ENCODE peak calls at places on chromosomes 16 and 17, in six cellular contexts. C is CD4-positive, alpha-beta T cell; U is CD8-positive, alpha-beta memory T cell; D is AG04450; H is ascending aorta; F is adrenal gland. B is an unnamed sample. For H3K9me3, the result is how much of the 10 kb centered on the place peaks cover.

GRCh38 chr17:73598131-73598680 is 46.0 kb downstream of the SDK2 start:
- DNase-seq in D (no peak), U (no peak), H (no peak), C (no peak), F (no peak), B (no peak)

GRCh38 chr16:86392751-86393150 is 117.6 kb upstream of the FOXF1 start:
- DNase-seq in C (no peak), U (no peak), D (no peak), F (no peak), H (no peak), B (no peak)

GRCh38 chr17:13822671-13823070 is 220.9 kb upstream of the HS3ST3A1 start:
- DNase-seq in C (no peak), D (no peak), U (no peak), H (no peak), F (no peak), B (no peak)

GRCh38 chr16:12057276-12057675 is 80.7 kb downstream of the SNX29 start:
- DNase-seq in H (no peak), F (no peak), U (no peak), D (no peak), C (no peak), B (no peak)

GRCh38 chr16:73605309-73605708 is 557.4 kb upstream of the ZFHX3 start:
- DNase-seq in U (no peak), D (no peak), H (no peak), F (no peak), C (no peak), B (no peak)

GRCh38 chr16:56389554-56389953 is 35.8 kb downstream of the AMFR start:
- DNase-seq in D (peak), H (no peak), C (no peak), U (no peak), F (peak), B (no peak)

GRCh38 chr16:90032664-90033346 is 13.5 kb upstream of the DBNDD1 start:
- DNase-seq in H (no peak), U (no peak), D (peak), C (no peak), F (no peak), B (no peak)

GRCh38 chr17:74430706-74431567 is 951 bp upstream of the GPRC5C start:
- DNase-seq in U (no peak), C (no peak), D (no peak), F (peak), H (peak), B (no peak)

GRCh38 chr17:17723354-17724261 is 42.4 kb downstream of the RAI1 start:
- DNase-seq in F (peak), D (peak), H (no peak), C (no peak), U (no peak), B (no peak)

GRCh38 chr16:81077077-81077940 is at the start of gene C16orf46:
- DNase-seq in H (peak), C (peak), U (peak), F (peak), D (peak), B (peak)

GRCh38 chr17:57544834-57545463 is 200.2 kb downstream of the CCDC182 start:
- DNase-seq in H (no peak), D (no peak), F (no peak), U (no peak), C (no peak), B (no peak)

GRCh38 chr17:66494023-66494803 is 191.8 kb downstream of the PRKCA start:
- DNase-seq in H (no peak), F (no peak), D (peak), C (no peak), U (no peak), B (no peak)

GRCh38 chr16:88068476-88069396 is 117.5 kb downstream of the BANP start:
- DNase-seq in C (no peak), D (no peak), U (no peak), H (no peak), F (no peak), B (no peak)

GRCh38 chr17:78448356-78448993 is 70.0 kb downstream of the PGS1 start:
- DNase-seq in D (no peak), U (no peak), F (no peak), C (no peak), H (no peak), B (no peak)

GRCh38 chr17:68061512-68062313 is 26.2 kb downstream of the KPNA2 start:
- DNase-seq in D (no peak), F (peak), U (no peak), C (no peak), H (peak), B (no peak)

GRCh38 chr16:81838794-81839193 is 59.7 kb downstream of the PLCG2 start:
- DNase-seq in C (no peak), D (no peak), H (no peak), U (no peak), F (no peak), B (no peak)

GRCh38 chr17:28657756-28658155 is 4.0 kb downstream of the SDF2 start:
- DNase-seq in U (no peak), F (peak), H (no peak), D (no peak), C (no peak), B (no peak)

GRCh38 chr17:5619088-5619740 is 34.9 kb upstream of the NLRP1 start:
- DNase-seq in C (no peak), D (no peak), F (no peak), H (no peak), U (no peak), B (no peak)

GRCh38 chr16:55905651-55906050 is 30.5 kb upstream of the CES5A start:
- DNase-seq in U (no peak), D (no peak), H (no peak), C (no peak), F (no peak), B (no peak)

GRCh38 chr16:5438591-5438990 is 341.0 kb upstream of the EEF2KMT start:
- DNase-seq in H (no peak), D (no peak), C (no peak), U (no peak), F (no peak), B (no peak)

GRCh38 chr16:87210949-87211348 is 106.2 kb downstream of the C16orf95 start:
- DNase-seq in F (no peak), C (no peak), H (no peak), D (no peak), U (no peak), B (no peak)

GRCh38 chr17:77420804-77421634 is 280.2 kb downstream of the SEC14L1 start:
- DNase-seq in U (peak), F (no peak), C (peak), H (no peak), D (peak), B (peak)

GRCh38 chr17:6755281-6755680 is 565 bp upstream of the XAF1 start:
- DNase-seq in C (no peak), U (no peak), F (no peak), H (peak), D (no peak), B (no peak)

GRCh38 chr17:80826955-80827645 is 164.5 kb upstream of the CHMP6 start:
- DNase-seq in H (peak), U (no peak), F (peak), D (peak), C (no peak), B (no peak)

GRCh38 chr16:72066747-72067146 is 3.7 kb downstream of the HPR start:
- DNase-seq in C (no peak), U (no peak), H (no peak), F (peak), D (peak), B (no peak)

GRCh38 chr17:42673885-42674754 is 2.7 kb downstream of the PLEKHH3 start:
- DNase-seq in C (no peak), U (peak), F (peak), D (no peak), H (peak), B (no peak)

GRCh38 chr16:11078812-11079459 is 134.6 kb downstream of the CLEC16A start:
- DNase-seq in H (no peak), F (no peak), D (no peak), C (no peak), U (no peak), B (no peak)

GRCh38 chr17:70569131-70569530 is 399.8 kb downstream of the KCNJ2 start:
- DNase-seq in C (no peak), U (no peak), F (no peak), D (no peak), H (no peak), B (no peak)
- H3K9me3 ChIP-seq in C (under half), U (under half), F (under half), D (under half), H (under half), B (under half)

DNA sequence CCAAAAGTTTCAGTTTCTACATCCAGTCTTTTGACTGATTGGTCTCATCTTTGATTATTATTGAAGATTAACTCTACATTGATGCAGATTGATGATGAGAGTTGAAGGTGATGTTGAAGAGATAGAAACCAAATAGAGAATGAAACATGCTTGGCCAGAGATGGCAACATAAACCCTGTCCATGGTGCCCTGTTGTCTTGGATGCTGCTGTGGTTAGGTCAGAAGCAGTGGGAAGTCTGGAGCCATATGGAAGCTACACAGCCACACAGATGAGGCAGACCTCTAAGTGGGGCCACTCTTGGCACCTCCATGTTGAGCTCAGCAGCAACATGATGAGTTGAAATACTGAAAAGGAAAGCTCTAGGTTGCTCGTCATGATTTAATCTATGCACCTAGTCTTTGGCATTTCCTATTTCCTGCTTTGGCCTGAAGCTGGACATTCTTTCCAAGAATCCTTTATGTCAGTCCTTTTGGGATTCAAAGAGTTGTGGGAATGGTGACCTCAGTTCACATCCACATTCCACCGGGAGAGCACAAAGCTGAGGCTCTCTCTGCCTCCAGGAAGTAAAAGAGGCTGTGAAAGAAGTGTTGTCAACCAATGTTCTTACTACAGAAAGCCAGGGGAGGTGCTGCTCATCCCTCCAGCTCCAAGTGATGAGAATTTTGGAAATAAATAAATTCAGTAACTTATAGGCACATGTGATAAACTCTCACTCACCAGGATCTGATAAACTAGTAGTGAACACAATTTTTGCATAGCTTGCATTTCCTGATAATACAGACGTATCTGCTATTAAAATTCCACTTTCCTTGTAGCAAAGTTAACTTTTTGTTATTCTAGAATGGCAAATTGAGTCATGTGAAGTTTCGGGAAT is 127.7 kb upstream of the MAF start:
- DNase-seq in C (no peak), F (no peak), D (no peak), U (no peak), H (no peak), B (no peak)
- H3K9me3 ChIP-seq in C (under half), F (under half), D (under half), U (under half), H (under half), B (under half)

GRCh38 chr17:9532715-9533114 is 42.9 kb downstream of the STX8 start:
- DNase-seq in U (no peak), C (no peak), F (no peak), H (no peak), D (no peak), B (no peak)

GRCh38 chr17:9541718-9542117 is 33.9 kb downstream of the STX8 start:
- DNase-seq in U (no peak), H (no peak), F (no peak), C (no peak), D (no peak), B (no peak)

GRCh38 chr17:9538626-9539025 is 37.0 kb downstream of the STX8 start:
- DNase-seq in F (no peak), H (no peak), U (no peak), C (no peak), D (no peak), B (no peak)

DNA sequence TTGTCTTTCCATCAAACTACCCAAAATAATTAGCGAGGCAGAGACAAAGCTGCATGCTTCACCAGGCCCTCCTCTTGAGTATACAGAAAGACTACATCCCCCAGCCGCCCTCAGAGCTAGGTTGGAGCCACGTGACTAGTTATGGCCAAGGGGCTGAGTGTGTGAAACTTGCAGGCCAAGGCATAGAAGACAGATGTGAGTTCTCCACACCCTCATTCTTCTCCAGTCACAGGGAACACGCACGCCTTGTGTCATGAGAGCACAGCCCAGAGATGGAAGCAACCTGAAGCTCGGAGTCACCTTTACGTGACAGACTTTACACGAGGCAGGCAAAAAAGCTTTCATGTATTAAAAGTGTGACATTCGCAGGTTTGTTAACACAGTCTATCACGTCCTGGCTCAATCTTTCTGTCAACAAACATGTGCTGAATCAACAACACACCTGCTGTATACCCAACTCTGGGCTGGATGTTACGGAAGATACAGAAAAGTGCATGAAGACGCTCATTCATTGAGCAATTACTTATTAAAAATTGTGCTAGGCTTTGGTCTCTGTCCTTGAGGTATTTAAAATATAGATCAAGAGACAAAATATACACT is 38.3 kb downstream of the STX8 start:
- DNase-seq in D (no peak), U (no peak), H (no peak), F (no peak), C (no peak), B (no peak)
- H3K9me3 ChIP-seq in D (under half), U (under half), H (under half), F (under half), C (under half), B (under half)

GRCh38 chr16:4169415-4169814 is 53.2 kb upstream of the ADCY9 start:
- DNase-seq in U (no peak), H (no peak), C (no peak), F (no peak), D (no peak), B (no peak)

GRCh38 chr16:4176794-4177438 is 60.7 kb upstream of the ADCY9 start:
- DNase-seq in C (no peak), F (no peak), U (no peak), D (no peak), H (no peak), B (no peak)

GRCh38 chr16:4175849-4176248 is 59.6 kb upstream of the ADCY9 start:
- DNase-seq in C (no peak), F (no peak), H (no peak), D (no peak), U (no peak), B (no peak)

GRCh38 chr16:4172070-4172469 is 55.8 kb upstream of the ADCY9 start:
- DNase-seq in U (no peak), D (peak), H (no peak), F (no peak), C (no peak), B (no peak)
- H3K9me3 ChIP-seq in U (under half), D (under half), H (under half), F (under half), C (under half), B (under half)

GRCh38 chr16:20504418-20504817 is 53.1 kb downstream of the ACSM2A start:
- DNase-seq in F (no peak), U (no peak), C (no peak), D (no peak), H (no peak), B (no peak)

GRCh38 chr16:20510323-20510722 is 59.0 kb downstream of the ACSM2A start:
- DNase-seq in U (no peak), C (no peak), D (no peak), H (no peak), F (no peak), B (no peak)

GRCh38 chr16:20507280-20507679 is 56.0 kb downstream of the ACSM2A start:
- DNase-seq in H (no peak), C (no peak), D (no peak), F (no peak), U (no peak), B (no peak)
- H3K9me3 ChIP-seq in H (under half), C (under half), D (under half), F (under half), U (under half), B (under half)